ENCODE peak calls at places on chromosomes 4 and X, in five cellular contexts. W, G, C, S and I are unnamed samples.

GRCh38 chr4:76377922-76378321 is 43.0 kb downstream of the CCDC158 start:
- DNase-seq in C (peak), G (peak), S (peak), W (peak), I (no peak)

GRCh38 chr4:48739560-48740019 is 40.5 kb downstream of the FRYL start:
- DNase-seq in S (no peak), W (no peak), C (no peak), G (no peak), I (no peak)

GRCh38 chrX:131816551-131817136 is 206.5 kb upstream of the STK26 start:
- DNase-seq in C (no peak), S (peak), G (no peak), W (peak), I (no peak)

GRCh38 chrX:39896951-39897740 is 200.6 kb downstream of the BCOR start:
- DNase-seq in C (peak), W (peak), S (peak), G (peak), I (no peak)

GRCh38 chr4:56374956-56375355 is 12.3 kb downstream of the AASDH start:
- DNase-seq in C (no peak), G (no peak), S (no peak), W (no peak), I (no peak)

GRCh38 chr4:158316264-158316663 is 106.0 kb downstream of the TMEM144 start:
- DNase-seq in G (no peak), W (no peak), C (peak), S (peak), I (no peak)

GRCh38 chr4:33881176-33881575 is 2363.1 kb downstream of the ARAP2 start:
- DNase-seq in G (no peak), W (no peak), S (no peak), C (no peak), I (no peak)

GRCh38 chrX:109533005-109533404 is 3.6 kb upstream of the NXT2 start:
- DNase-seq in S (no peak), G (no peak), W (no peak), C (no peak), I (peak)

GRCh38 chr4:893276-893994 is 38.7 kb downstream of the GAK start:
- DNase-seq in W (no peak), G (no peak), S (no peak), C (no peak), I (no peak)

GRCh38 chr4:147816382-147817254 is 84.7 kb downstream of the ARHGAP10 start:
- DNase-seq in S (no peak), C (no peak), G (no peak), W (no peak), I (no peak)

GRCh38 chr4:68074397-68074796 is 55.3 kb downstream of the TMPRSS11F start:
- DNase-seq in S (peak), W (no peak), C (peak), G (no peak), I (no peak)

GRCh38 chr4:17480530-17480929 is 31.4 kb downstream of the QDPR start:
- DNase-seq in C (no peak), S (no peak), W (no peak), G (peak), I (no peak)

GRCh38 chrX:152600853-152601635 is 36.7 kb upstream of the GABRQ start:
- DNase-seq in S (no peak), G (peak), C (no peak), W (no peak), I (no peak)

GRCh38 chr4:40572692-40573287 is 56.9 kb downstream of the RBM47 start:
- DNase-seq in G (no peak), S (no peak), C (no peak), W (no peak), I (no peak)

GRCh38 chrX:25156323-25156722 is 140.6 kb upstream of the ARX start:
- DNase-seq in W (peak), C (no peak), S (no peak), G (no peak), I (no peak)

GRCh38 chrX:6004529-6004928 is 224.1 kb downstream of the NLGN4X start:
- DNase-seq in W (no peak), G (no peak), S (no peak), C (no peak), I (no peak)

GRCh38 chr4:16598241-16599224 is 299.9 kb downstream of the LDB2 start:
- DNase-seq in G (no peak), C (peak), W (peak), S (peak), I (no peak)

GRCh38 chr4:146643812-146644401 is 5.2 kb downstream of the POU4F2 start:
- DNase-seq in C (peak), S (peak), W (no peak), G (no peak), I (peak)

GRCh38 chr4:150849016-150849415 is 166.1 kb downstream of the LRBA start:
- DNase-seq in G (no peak), W (no peak), C (no peak), S (no peak), I (no peak)

GRCh38 chr4:183249854-183250253 is 70.2 kb downstream of the CLDN22 start:
- DNase-seq in G (no peak), S (peak), C (peak), W (peak), I (peak)

GRCh38 chr4:10015140-10015753 is 6.0 kb downstream of the SLC2A9 start:
- DNase-seq in W (peak), G (peak), C (peak), S (peak), I (peak)

GRCh38 chr4:177640864-177641263 is 198.6 kb upstream of the AGA start:
- DNase-seq in W (no peak), C (no peak), G (no peak), S (no peak), I (peak)

GRCh38 chr4:7389101-7389701 is 45.5 kb downstream of the PSAPL1 start:
- DNase-seq in W (no peak), C (no peak), S (no peak), G (peak), I (no peak)

GRCh38 chrX:40278340-40279090 is 180.8 kb upstream of the BCOR start:
- DNase-seq in C (no peak), W (peak), G (no peak), S (no peak), I (peak)

GRCh38 chr4:176256921-176257320 is 12.1 kb downstream of the ASB5 start:
- DNase-seq in G (no peak), C (no peak), S (no peak), W (no peak), I (no peak)

GRCh38 chr4:182400754-182401153 is 157.6 kb downstream of the TENM3 start:
- DNase-seq in S (no peak), W (no peak), G (no peak), C (no peak), I (no peak)

GRCh38 chrX:22192419-22193086 is 80.2 kb upstream of the CBLL2 start:
- DNase-seq in C (peak), W (peak), S (peak), G (peak), I (peak)

GRCh38 chr4:20251061-20251795 is 477 bp upstream of the SLIT2 start:
- DNase-seq in G (no peak), S (no peak), W (no peak), C (peak), I (no peak)

GRCh38 chr4:180923476-180923875 is 1319.7 kb upstream of the TENM3 start:
- DNase-seq in C (peak), S (peak), W (no peak), G (no peak), I (no peak)

DNA sequence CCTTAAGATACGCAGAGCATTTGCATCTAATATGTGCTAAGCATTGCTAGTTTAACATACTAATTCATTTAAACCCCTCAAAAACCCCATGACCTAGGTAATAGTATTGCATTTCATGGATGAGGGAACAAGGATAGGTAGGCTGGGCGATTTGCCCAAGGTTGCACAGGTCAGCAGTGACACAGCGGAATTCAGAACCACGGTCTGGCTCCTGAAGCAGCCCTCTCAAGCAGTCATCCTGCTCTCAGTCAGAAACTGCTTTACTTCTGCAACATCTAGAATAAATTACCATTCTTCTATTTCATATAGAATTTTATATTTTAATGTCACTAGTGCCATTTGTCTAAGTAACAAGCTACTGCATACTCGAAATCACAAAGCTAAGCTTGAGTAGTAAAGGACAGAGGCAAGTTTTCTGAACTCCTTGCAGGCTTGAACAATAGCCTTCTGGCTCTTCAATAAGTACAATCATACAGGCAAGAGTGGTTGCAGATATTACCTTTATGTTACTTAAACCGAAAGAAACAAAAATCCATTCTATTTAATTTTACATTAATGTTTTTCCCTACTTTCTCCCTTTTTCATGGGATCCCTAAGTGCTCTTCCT is 555 bp upstream of the SPP1 start:
- DNase-seq in S (no peak), C (no peak), G (peak), W (peak), I (no peak)
- H3K4me3 ChIP-seq in S (no peak), C (no peak), G (no peak), W (peak), I (no peak)

GRCh38 chrX:112819013-112819635 is 21.5 kb downstream of the AMOT start:
- DNase-seq in S (peak), C (peak), G (no peak), W (no peak), I (no peak)
- H3K4me3 ChIP-seq in S (no peak), C (no peak), G (no peak), W (no peak), I (no peak)

GRCh38 chr4:99943904-99944437 is 2.4 kb downstream of the DNAJB14 start:
- DNase-seq in W (no peak), G (no peak), C (no peak), S (no peak), I (no peak)
- H3K4me3 ChIP-seq in W (no peak), G (peak), C (no peak), S (no peak), I (no peak)

GRCh38 chrX:11663875-11664210 is 1.9 kb downstream of the ARHGAP6 start:
- DNase-seq in W (peak), S (no peak), C (no peak), G (peak), I (no peak)
- H3K4me3 ChIP-seq in W (no peak), S (peak), C (peak), G (no peak), I (no peak)